ENCODE peak calls at places on chromosomes 2 and 18, in nine cellular contexts. One of them, this sample, is unnamed.

GRCh38 chr2:73642338-73643018 is at the start of gene NAT8:
- DNase-seq in glutamatergic neuron: no peak
- DNase-seq in adrenal gland: no peak
- DNase-seq in Calu3: peak
- DNase-seq in fibroblast of lung: no peak
- DNase-seq in neural progenitor cell: no peak
- DNase-seq in sigmoid colon: no peak
- DNase-seq in fibroblast of mammary gland: no peak
- DNase-seq in CD8-positive, alpha-beta T cell: no peak
- DNase-seq in this sample: no peak

GRCh38 chr2:133755515-133756311 is 187.4 kb upstream of the NCKAP5 start:
- DNase-seq in CD8-positive, alpha-beta T cell: no peak
- DNase-seq in glutamatergic neuron: no peak
- DNase-seq in fibroblast of mammary gland: peak
- DNase-seq in neural progenitor cell: peak
- DNase-seq in sigmoid colon: peak
- DNase-seq in fibroblast of lung: peak
- DNase-seq in Calu3: no peak
- DNase-seq in adrenal gland: no peak
- DNase-seq in this sample: no peak

GRCh38 chr2:71884303-71885042 is 263.2 kb downstream of the CYP26B1 start:
- DNase-seq in CD8-positive, alpha-beta T cell: no peak
- DNase-seq in neural progenitor cell: no peak
- DNase-seq in sigmoid colon: no peak
- DNase-seq in glutamatergic neuron: no peak
- DNase-seq in fibroblast of mammary gland: peak
- DNase-seq in Calu3: no peak
- DNase-seq in fibroblast of lung: peak
- DNase-seq in adrenal gland: peak
- DNase-seq in this sample: no peak

GRCh38 chr2:40034198-40034597 is 255.1 kb upstream of the THUMPD2 start:
- DNase-seq in glutamatergic neuron: no peak
- DNase-seq in fibroblast of mammary gland: peak
- DNase-seq in CD8-positive, alpha-beta T cell: no peak
- DNase-seq in sigmoid colon: no peak
- DNase-seq in adrenal gland: no peak
- DNase-seq in fibroblast of lung: peak
- DNase-seq in neural progenitor cell: no peak
- DNase-seq in Calu3: no peak
- DNase-seq in this sample: no peak

GRCh38 chr2:222293660-222294630 is 4.9 kb downstream of the PAX3 start:
- DNase-seq in neural progenitor cell: peak
- DNase-seq in CD8-positive, alpha-beta T cell: no peak
- DNase-seq in fibroblast of mammary gland: no peak
- DNase-seq in adrenal gland: no peak
- DNase-seq in Calu3: no peak
- DNase-seq in glutamatergic neuron: no peak
- DNase-seq in sigmoid colon: no peak
- DNase-seq in fibroblast of lung: no peak
- DNase-seq in this sample: no peak

GRCh38 chr2:152106464-152106863 is 7.6 kb upstream of the CACNB4 start:
- DNase-seq in fibroblast of lung: no peak
- DNase-seq in sigmoid colon: no peak
- DNase-seq in neural progenitor cell: no peak
- DNase-seq in glutamatergic neuron: no peak
- DNase-seq in fibroblast of mammary gland: no peak
- DNase-seq in Calu3: no peak
- DNase-seq in adrenal gland: no peak
- DNase-seq in CD8-positive, alpha-beta T cell: no peak
- DNase-seq in this sample: no peak

GRCh38 chr18:28143725-28144124 is 33.2 kb downstream of the CDH2 start:
- DNase-seq in adrenal gland: no peak
- DNase-seq in fibroblast of lung: no peak
- DNase-seq in CD8-positive, alpha-beta T cell: no peak
- DNase-seq in glutamatergic neuron: no peak
- DNase-seq in fibroblast of mammary gland: no peak
- DNase-seq in Calu3: no peak
- DNase-seq in neural progenitor cell: no peak
- DNase-seq in sigmoid colon: no peak
- DNase-seq in this sample: no peak

GRCh38 chr2:222609391-222609790 is 46.5 kb downstream of the FARSB start:
- DNase-seq in glutamatergic neuron: no peak
- DNase-seq in Calu3: no peak
- DNase-seq in fibroblast of mammary gland: peak
- DNase-seq in fibroblast of lung: peak
- DNase-seq in neural progenitor cell: no peak
- DNase-seq in adrenal gland: no peak
- DNase-seq in sigmoid colon: no peak
- DNase-seq in CD8-positive, alpha-beta T cell: no peak
- DNase-seq in this sample: no peak

GRCh38 chr2:54691439-54692135 is 31.9 kb upstream of the EML6 start:
- DNase-seq in neural progenitor cell: no peak
- DNase-seq in fibroblast of mammary gland: no peak
- DNase-seq in glutamatergic neuron: no peak
- DNase-seq in adrenal gland: no peak
- DNase-seq in CD8-positive, alpha-beta T cell: no peak
- DNase-seq in sigmoid colon: no peak
- DNase-seq in fibroblast of lung: no peak
- DNase-seq in Calu3: peak
- DNase-seq in this sample: no peak

GRCh38 chr2:219713110-219713509 is 85.7 kb downstream of the SLC4A3 start:
- DNase-seq in neural progenitor cell: peak
- DNase-seq in adrenal gland: no peak
- DNase-seq in fibroblast of mammary gland: peak
- DNase-seq in Calu3: peak
- DNase-seq in CD8-positive, alpha-beta T cell: no peak
- DNase-seq in glutamatergic neuron: no peak
- DNase-seq in fibroblast of lung: peak
- DNase-seq in sigmoid colon: no peak
- DNase-seq in this sample: no peak

GRCh38 chr2:240156026-240156390 is 15.6 kb upstream of the OTOS start:
- DNase-seq in neural progenitor cell: peak
- DNase-seq in fibroblast of mammary gland: no peak
- DNase-seq in adrenal gland: no peak
- DNase-seq in CD8-positive, alpha-beta T cell: no peak
- DNase-seq in glutamatergic neuron: no peak
- DNase-seq in fibroblast of lung: no peak
- DNase-seq in Calu3: no peak
- DNase-seq in sigmoid colon: peak
- DNase-seq in this sample: no peak

GRCh38 chr18:13294309-13294708 is 75.7 kb downstream of the LDLRAD4 start:
- DNase-seq in Calu3: no peak
- DNase-seq in adrenal gland: no peak
- DNase-seq in fibroblast of lung: no peak
- DNase-seq in fibroblast of mammary gland: no peak
- DNase-seq in glutamatergic neuron: no peak
- DNase-seq in sigmoid colon: no peak
- DNase-seq in neural progenitor cell: no peak
- DNase-seq in CD8-positive, alpha-beta T cell: no peak
- DNase-seq in this sample: no peak

GRCh38 chr2:70367722-70368323 is 66.0 kb upstream of the FAM136A start:
- DNase-seq in fibroblast of lung: peak
- DNase-seq in adrenal gland: no peak
- DNase-seq in neural progenitor cell: peak
- DNase-seq in CD8-positive, alpha-beta T cell: no peak
- DNase-seq in fibroblast of mammary gland: peak
- DNase-seq in glutamatergic neuron: no peak
- DNase-seq in Calu3: peak
- DNase-seq in sigmoid colon: no peak
- DNase-seq in this sample: no peak

DNA sequence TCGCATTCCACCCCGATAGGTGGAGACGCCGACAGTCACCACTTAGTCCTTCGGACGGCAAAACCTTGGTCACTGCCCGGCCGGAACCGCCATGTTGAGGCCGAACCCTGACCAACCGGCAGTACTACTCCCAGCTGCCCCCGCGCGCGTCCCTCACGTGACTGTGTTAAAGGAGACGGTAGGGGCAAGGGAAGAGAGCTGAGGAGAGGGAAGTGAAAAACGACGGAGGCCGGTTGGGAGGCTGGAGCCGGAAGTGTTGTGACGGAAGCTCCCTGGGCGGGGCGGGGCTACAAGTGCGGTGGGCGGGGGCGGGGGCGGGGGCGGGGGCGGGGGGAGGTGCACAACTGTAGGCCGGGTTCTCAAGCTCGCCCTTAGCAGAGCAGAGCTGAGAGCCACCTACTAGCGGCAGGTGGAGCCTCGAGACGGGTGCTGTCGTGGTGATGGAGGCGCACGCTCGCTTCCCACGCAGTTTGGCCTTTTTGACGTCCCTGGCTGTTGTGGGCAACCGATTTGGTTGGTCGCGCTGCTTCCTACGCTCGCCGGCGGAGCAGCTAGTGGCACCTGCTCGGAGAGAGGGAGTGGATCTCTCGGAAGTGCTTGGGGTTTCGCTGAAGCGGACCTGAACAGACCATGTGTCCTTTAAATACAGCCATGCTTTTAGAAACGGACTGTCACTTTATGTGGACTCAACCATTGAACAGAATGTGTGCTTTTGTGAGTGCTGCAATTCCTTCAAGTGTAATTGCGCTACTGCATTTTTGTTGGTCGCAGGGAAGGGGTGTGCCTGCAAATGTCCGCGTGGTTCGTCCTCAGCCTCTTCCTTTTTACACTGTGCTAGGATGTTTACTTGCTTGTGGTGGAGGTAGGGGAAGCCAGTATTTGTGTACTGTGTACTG is at the start of gene TRAPPC8:
- DNase-seq in neural progenitor cell: peak
- DNase-seq in glutamatergic neuron: peak
- DNase-seq in fibroblast of lung: peak
- DNase-seq in fibroblast of mammary gland: peak
- DNase-seq in Calu3: peak
- DNase-seq in adrenal gland: peak
- DNase-seq in sigmoid colon: peak
- DNase-seq in CD8-positive, alpha-beta T cell: peak
- DNase-seq in this sample: peak
- TF ChIP-seq CTCF in neural progenitor cell: no peak
- TF ChIP-seq CTCF in glutamatergic neuron: no peak
- TF ChIP-seq CTCF in fibroblast of lung: no peak
- TF ChIP-seq CTCF in fibroblast of mammary gland: no peak
- TF ChIP-seq CTCF in Calu3: no peak
- TF ChIP-seq CTCF in adrenal gland: no peak
- TF ChIP-seq CTCF in sigmoid colon: no peak
- TF ChIP-seq CTCF in CD8-positive, alpha-beta T cell: no peak
- TF ChIP-seq CTCF in this sample: peak

GRCh38 chr2:217085543-217085942 is 225.7 kb upstream of the TNP1 start:
- DNase-seq in neural progenitor cell: no peak
- DNase-seq in adrenal gland: no peak
- DNase-seq in sigmoid colon: no peak
- DNase-seq in fibroblast of lung: peak
- DNase-seq in CD8-positive, alpha-beta T cell: no peak
- DNase-seq in glutamatergic neuron: no peak
- DNase-seq in Calu3: no peak
- DNase-seq in fibroblast of mammary gland: peak
- DNase-seq in this sample: no peak
- TF ChIP-seq CTCF in neural progenitor cell: no peak
- TF ChIP-seq CTCF in adrenal gland: no peak
- TF ChIP-seq CTCF in sigmoid colon: no peak
- TF ChIP-seq CTCF in fibroblast of lung: no peak
- TF ChIP-seq CTCF in CD8-positive, alpha-beta T cell: no peak
- TF ChIP-seq CTCF in glutamatergic neuron: no peak
- TF ChIP-seq CTCF in Calu3: no peak
- TF ChIP-seq CTCF in fibroblast of mammary gland: no peak
- TF ChIP-seq CTCF in this sample: no peak

GRCh38 chr2:206212673-206213513 is 53.2 kb downstream of the EEF1B2 start:
- DNase-seq in glutamatergic neuron: no peak
- DNase-seq in fibroblast of lung: peak
- DNase-seq in adrenal gland: no peak
- DNase-seq in sigmoid colon: no peak
- DNase-seq in Calu3: no peak
- DNase-seq in CD8-positive, alpha-beta T cell: no peak
- DNase-seq in fibroblast of mammary gland: peak
- DNase-seq in neural progenitor cell: no peak
- DNase-seq in this sample: no peak
- TF ChIP-seq CTCF in glutamatergic neuron: no peak
- TF ChIP-seq CTCF in fibroblast of lung: peak
- TF ChIP-seq CTCF in adrenal gland: no peak
- TF ChIP-seq CTCF in sigmoid colon: no peak
- TF ChIP-seq CTCF in Calu3: no peak
- TF ChIP-seq CTCF in CD8-positive, alpha-beta T cell: no peak
- TF ChIP-seq CTCF in fibroblast of mammary gland: no peak
- TF ChIP-seq CTCF in neural progenitor cell: peak
- TF ChIP-seq CTCF in this sample: no peak

DNA sequence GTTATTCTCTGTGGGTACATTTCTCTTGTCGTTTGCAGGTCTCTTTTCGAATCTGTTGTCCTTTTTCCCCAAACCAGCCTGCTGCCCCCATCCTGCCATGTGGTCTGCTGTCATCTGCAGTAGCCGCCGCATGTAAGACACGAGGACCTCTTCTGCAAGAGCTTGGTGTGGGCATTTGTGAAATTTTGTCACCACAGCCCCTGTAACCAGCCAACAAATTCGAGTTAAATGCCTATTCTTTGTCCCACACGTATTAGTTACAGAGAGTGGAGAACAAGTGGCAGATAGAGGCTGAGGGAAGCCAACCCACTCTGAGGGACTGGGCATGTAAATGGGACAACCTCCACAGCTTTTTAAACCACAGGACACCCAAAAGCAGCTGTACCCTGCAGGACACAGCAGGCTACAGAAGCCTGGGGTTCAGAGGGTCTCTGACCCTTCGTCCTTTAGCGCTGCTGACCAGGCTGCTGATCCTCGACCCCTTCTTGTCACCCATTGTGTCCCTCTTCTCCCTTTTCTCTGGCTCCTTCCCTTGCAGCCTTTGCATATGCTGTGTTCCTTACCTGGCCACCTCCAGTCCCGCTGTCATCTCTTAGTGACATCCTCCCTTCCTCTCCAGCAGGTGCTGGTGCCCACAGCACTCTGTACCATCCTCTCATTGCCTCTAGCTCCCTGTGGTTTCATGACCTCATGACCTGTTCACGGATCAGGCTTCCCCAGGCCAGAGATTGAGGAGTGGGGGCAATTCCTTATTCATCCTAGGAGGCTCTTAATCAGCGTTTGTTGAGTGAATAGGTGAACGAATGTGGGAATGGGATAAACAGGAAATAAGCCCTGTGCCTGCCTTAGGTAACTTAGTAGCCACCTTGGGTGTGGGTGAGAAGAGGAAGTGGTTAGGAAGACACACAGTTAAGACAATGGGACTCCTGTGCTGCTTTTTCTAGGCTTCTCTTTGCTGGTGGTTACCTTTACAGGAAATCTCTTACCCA is 35.3 kb downstream of the ITGA6 start:
- DNase-seq in fibroblast of lung: no peak
- DNase-seq in sigmoid colon: no peak
- DNase-seq in adrenal gland: no peak
- DNase-seq in neural progenitor cell: no peak
- DNase-seq in glutamatergic neuron: no peak
- DNase-seq in CD8-positive, alpha-beta T cell: peak
- DNase-seq in Calu3: peak
- DNase-seq in fibroblast of mammary gland: no peak
- DNase-seq in this sample: no peak
- TF ChIP-seq CTCF in fibroblast of lung: no peak
- TF ChIP-seq CTCF in sigmoid colon: no peak
- TF ChIP-seq CTCF in adrenal gland: no peak
- TF ChIP-seq CTCF in neural progenitor cell: no peak
- TF ChIP-seq CTCF in glutamatergic neuron: no peak
- TF ChIP-seq CTCF in CD8-positive, alpha-beta T cell: peak
- TF ChIP-seq CTCF in Calu3: no peak
- TF ChIP-seq CTCF in fibroblast of mammary gland: no peak
- TF ChIP-seq CTCF in this sample: no peak

This sample was measured in D721Med.